ENCODE peak calls at places on chromosomes 2 and 18, in five cellular contexts. T is brain microvascular endothelial cell, I is psoas muscle, A is gastrocnemius medialis, Z is heart left ventricle. K is an unnamed sample.

GRCh38 chr2:148674063-148675020 is 29.8 kb downstream of the EPC2 start:
- DNase-seq in T (no peak), I (no peak), A (no peak), Z (no peak), K (no peak)

GRCh38 chr2:36971990-36972389 is 5.7 kb upstream of the STRN start:
- DNase-seq in T (no peak), I (no peak), A (no peak), Z (no peak), K (no peak)

GRCh38 chr2:207224391-207224790 is 58.6 kb upstream of the KLF7 start:
- DNase-seq in T (no peak), I (no peak), A (no peak), Z (no peak), K (no peak)

GRCh38 chr2:236612737-236613136 is 43.1 kb downstream of the ACKR3 start:
- DNase-seq in T (no peak), I (no peak), A (no peak), Z (peak; percentile 30), K (no peak)

GRCh38 chr2:173752152-173752551 is 213.0 kb downstream of the SP3 start:
- DNase-seq in T (no peak), I (no peak), A (no peak), Z (no peak), K (no peak)

GRCh38 chr2:240989451-240990265 is 8.8 kb upstream of the SNED1 start:
- DNase-seq in T (no peak), I (peak; percentile 46), A (peak; percentile 60), Z (no peak), K (no peak)

GRCh38 chr2:185255566-185255965 is 483.0 kb upstream of the FSIP2 start:
- DNase-seq in T (no peak), I (no peak), A (no peak), Z (no peak), K (no peak)

GRCh38 chr18:62399306-62399705 is 74.2 kb downstream of the TNFRSF11A start:
- DNase-seq in T (no peak), I (no peak), A (no peak), Z (no peak), K (no peak)

GRCh38 chr2:201452058-201452736 is 657 bp downstream of the STRADB start:
- DNase-seq in T (no peak), I (no peak), A (no peak), Z (peak; percentile 55), K (no peak)

GRCh38 chr2:29322011-29322410 is 206.8 kb downstream of the CLIP4 start:
- DNase-seq in T (no peak), I (no peak), A (no peak), Z (no peak), K (no peak)

GRCh38 chr18:27415495-27415894 is 230.4 kb upstream of the CHST9 start:
- DNase-seq in T (no peak), I (no peak), A (no peak), Z (no peak), K (no peak)

GRCh38 chr2:70827388-70827787 is 7.0 kb upstream of the CLEC4F start:
- DNase-seq in T (no peak), I (no peak), A (no peak), Z (no peak), K (no peak)

GRCh38 chr2:15158532-15158931 is 402.6 kb downstream of the NBAS start:
- DNase-seq in T (no peak), I (no peak), A (no peak), Z (no peak), K (no peak)

GRCh38 chr2:121329786-121330185 is 44.8 kb upstream of the TFCP2L1 start:
- DNase-seq in T (no peak), I (no peak), A (no peak), Z (no peak), K (no peak)

GRCh38 chr2:219430633-219431615 is 3.7 kb upstream of the SPEG start:
- DNase-seq in T (no peak), I (peak; percentile 80), A (peak; percentile 97), Z (no peak), K (no peak)

GRCh38 chr18:74342416-74343043 is 26.9 kb downstream of the C18orf63 start:
- DNase-seq in T (peak; percentile 44), I (no peak), A (no peak), Z (no peak), K (no peak)

GRCh38 chr2:197052371-197052770 is 125.9 kb upstream of the PGAP1 start:
- DNase-seq in T (no peak), I (no peak), A (no peak), Z (no peak), K (no peak)

GRCh38 chr2:25831744-25832449 is 46.4 kb downstream of the ASXL2 start:
- DNase-seq in T (no peak), I (no peak), A (no peak), Z (no peak), K (no peak)

GRCh38 chr2:74044999-74045398 is 60.3 kb downstream of the TET3 start:
- DNase-seq in T (no peak), I (no peak), A (no peak), Z (no peak), K (no peak)

GRCh38 chr18:35376393-35376741 is 770 bp downstream of the ZNF396 start:
- DNase-seq in T (no peak), I (peak; percentile 33), A (no peak), Z (peak; percentile 64), K (no peak)

GRCh38 chr18:9869713-9870430 is 15.9 kb upstream of the TXNDC2 start:
- DNase-seq in T (peak; percentile 47), I (no peak), A (no peak), Z (no peak), K (no peak)

GRCh38 chr2:42025151-42025582 is 22.7 kb upstream of the PKDCC start:
- DNase-seq in T (peak; percentile 34), I (peak; percentile 29), A (peak; percentile 44), Z (peak; percentile 69), K (no peak)

GRCh38 chr2:191740016-191740419 is 62.1 kb downstream of the NABP1 start:
- DNase-seq in T (no peak), I (no peak), A (no peak), Z (no peak), K (no peak)

GRCh38 chr18:59029663-59030421 is 109.8 kb upstream of the SEC11C start:
- DNase-seq in T (no peak), I (no peak), A (no peak), Z (no peak), K (peak; percentile 65)

GRCh38 chr2:106363788-106364187 is 104.4 kb downstream of the RGPD3 start:
- DNase-seq in T (no peak), I (no peak), A (no peak), Z (no peak), K (no peak)

GRCh38 chr2:216692636-216693413 is 2.5 kb downstream of the IGFBP5 start:
- DNase-seq in T (peak; percentile 73), I (peak; percentile 88), A (peak; percentile 90), Z (peak; percentile 90), K (peak; percentile 61)

GRCh38 chr2:41914936-41915335 is 132.9 kb upstream of the PKDCC start:
- DNase-seq in T (no peak), I (no peak), A (no peak), Z (no peak), K (no peak)

GRCh38 chr2:224171226-224171625 is 132.1 kb upstream of the SERPINE2 start:
- DNase-seq in T (no peak), I (no peak), A (no peak), Z (no peak), K (no peak)

GRCh38 chr2:178152033-178152432 is 39.8 kb downstream of the RBM45 start:
- DNase-seq in T (no peak), I (no peak), A (no peak), Z (no peak), K (no peak)

GRCh38 chr2:147255812-147256211 is 589.0 kb upstream of the ACVR2A start:
- DNase-seq in T (no peak), I (no peak), A (no peak), Z (no peak), K (peak; percentile 43)
- H3K27me3 ChIP-seq in T (no peaks in the 10 kb centered on the region), I (no peaks in the 10 kb centered on the region), A (no peaks in the 10 kb centered on the region), Z (no peaks in the 10 kb centered on the region), K (no peaks in the 10 kb centered on the region)

GRCh38 chr2:101410716-101411115 is 23.4 kb upstream of the CREG2 start:
- DNase-seq in T (no peak), I (no peak), A (no peak), Z (no peak), K (no peak)

GRCh38 chr2:101418704-101419663 is 31.7 kb upstream of the CREG2 start:
- DNase-seq in T (peak; percentile 71), I (no peak), A (peak; percentile 32), Z (no peak), K (no peak)

GRCh38 chr2:101420623-101421022 is 33.3 kb upstream of the CREG2 start:
- DNase-seq in T (no peak), I (no peak), A (peak; percentile 17), Z (no peak), K (no peak)

GRCh38 chr2:101410114-101410513 is 22.8 kb upstream of the CREG2 start:
- DNase-seq in T (no peak), I (no peak), A (no peak), Z (no peak), K (no peak)

GRCh38 chr2:101415220-101415619 is 27.9 kb upstream of the CREG2 start:
- DNase-seq in T (no peak), I (no peak), A (no peak), Z (no peak), K (no peak)
- TF ChIP-seq CTCF in T (no peak), I (no peak), A (no peak), Z (no peak), K (no peak)

GRCh38 chr2:222752731-222753130 is 81.3 kb downstream of the MOGAT1 start:
- DNase-seq in T (no peak), I (no peak), A (no peak), Z (no peak), K (no peak)
- H3K27ac ChIP-seq in T (no peak overlapping the region), I (peak overlapping the region; percentile 68), A (peak overlapping the region; percentile 78), Z (peak overlapping the region; percentile 65), K (peak overlapping the region; percentile 30)

GRCh38 chr2:45012733-45013132 is 3.5 kb upstream of the SIX2 start:
- DNase-seq in T (no peak), I (no peak), A (no peak), Z (no peak), K (no peak)
- H3K27me3 ChIP-seq in T (no peaks in the 10 kb centered on the region), I (no peaks in the 10 kb centered on the region), A (no peaks in the 10 kb centered on the region), Z (peaks cover 38% of the 10 kb centered on the region), K (peaks cover 70% of the 10 kb centered on the region)

GRCh38 chr2:72153026-72153791 is 5.5 kb upstream of the CYP26B1 start:
- DNase-seq in T (no peak), I (no peak), A (no peak), Z (no peak), K (no peak)
- TF ChIP-seq CTCF in T (no peak), I (no peak), A (no peak), Z (no peak), K (no peak)

K was measured in dorsolateral prefrontal cortex.